ENCODE peak calls at places on chromosomes 2 and 18, in ten cellular contexts. O is A549; G is mammary epithelial cell; Z is activated CD8-positive, alpha-beta T cell treated with anti-CD3 and anti-CD28 coated beads for 36 hours; V is cardiac fibroblast; H is lower lobe of right lung; U is CD4-positive, alpha-beta T cell; S is transverse colon; N is WTC11; X is fibroblast of lung. E is an unnamed sample.

GRCh38 chr18:74708169-74708568 is 110.5 kb downstream of the ZNF407 start:
- DNase-seq in O (no peak), H (no peak), U (no peak), V (no peak), G (no peak), S (no peak), Z (no peak), N (no peak), X (no peak), E (no peak)

GRCh38 chr2:235343156-235343774 is 150.6 kb upstream of the AGAP1 start:
- DNase-seq in H (no peak), N (no peak), V (no peak), S (no peak), Z (no peak), X (no peak), O (no peak), G (no peak), U (no peak), E (no peak)

GRCh38 chr2:18612133-18612532 is 22.8 kb upstream of the NT5C1B start:
- DNase-seq in V (no peak), X (no peak), G (no peak), U (no peak), N (no peak), S (no peak), O (no peak), H (no peak), Z (no peak), E (no peak)

GRCh38 chr2:140589696-140590095 is 1541.1 kb downstream of the LRP1B start:
- DNase-seq in N (no peak), G (no peak), V (no peak), S (no peak), H (no peak), X (peak; percentile 18), O (no peak), Z (no peak), U (no peak), E (no peak)

GRCh38 chr2:165698621-165698946 is 95.5 kb downstream of the GALNT3 start:
- DNase-seq in O (peak; percentile 2), H (no peak), Z (peak; percentile 32), N (peak; percentile 37), G (peak; percentile 47), S (peak; percentile 29), U (no peak), V (peak; percentile 81), X (peak; percentile 74), E (peak; percentile 13)

GRCh38 chr2:26577442-26578433 is 63.4 kb downstream of the CIB4 start:
- DNase-seq in S (peak; percentile 67), X (peak; percentile 55), Z (peak; percentile 78), V (peak; percentile 73), N (peak; percentile 80), O (peak; percentile 95), H (peak; percentile 77), U (peak; percentile 53), G (peak; percentile 46), E (peak; percentile 89)

GRCh38 chr2:120433816-120434290 is 87.9 kb downstream of the INHBB start:
- DNase-seq in V (no peak), U (no peak), H (no peak), O (no peak), G (no peak), S (no peak), X (no peak), Z (no peak), N (no peak), E (no peak)

GRCh38 chr18:7514796-7515440 is 52.2 kb upstream of the PTPRM start:
- DNase-seq in Z (peak; percentile 2), O (no peak), U (no peak), S (no peak), N (no peak), V (peak; percentile 10), G (peak; percentile 12), H (no peak), X (no peak), E (no peak)

GRCh38 chr2:241739651-241740050 is 5.2 kb downstream of the D2HGDH start:
- DNase-seq in U (no peak), N (no peak), V (peak; percentile 9), X (peak; percentile 56), Z (peak; percentile 74), S (no peak), H (no peak), G (no peak), O (no peak), E (no peak)

GRCh38 chr2:50535971-50536759 is 495.8 kb downstream of the NRXN1 start:
- DNase-seq in G (no peak), U (no peak), N (no peak), S (no peak), X (peak; percentile 13), O (no peak), H (no peak), Z (no peak), V (peak; percentile 14), E (peak; percentile 1)

GRCh38 chr18:25896178-25896780 is 194.1 kb downstream of the SS18 start:
- DNase-seq in N (peak; percentile 33), U (no peak), Z (peak; percentile 34), S (peak; percentile 16), G (peak; percentile 33), V (peak; percentile 66), O (peak; percentile 3), X (peak; percentile 71), H (no peak), E (peak; percentile 48)

GRCh38 chr18:36828157-36828629 is 609 bp downstream of the TPGS2 start:
- DNase-seq in Z (peak; percentile 35), O (no peak), U (peak; percentile 4), N (peak; percentile 38), G (peak; percentile 55), X (peak; percentile 50), H (no peak), V (peak; percentile 73), S (peak; percentile 34), E (no peak)

GRCh38 chr18:36830141-36830495 is 1.2 kb downstream of the KIAA1328 start:
- DNase-seq in V (no peak), N (no peak), X (no peak), S (no peak), U (no peak), O (no peak), H (no peak), Z (no peak), G (no peak), E (no peak)

GRCh38 chr18:36831139-36831538 is 2.2 kb downstream of the KIAA1328 start:
- DNase-seq in X (no peak), S (no peak), O (no peak), H (no peak), G (peak; percentile 58), Z (no peak), U (no peak), V (no peak), N (no peak), E (no peak)

GRCh38 chr18:36829362-36830140 is 624 bp downstream of the KIAA1328 start:
- DNase-seq in U (no peak), O (no peak), H (no peak), S (no peak), Z (no peak), V (peak; percentile 27), X (peak; percentile 32), N (no peak), G (no peak), E (no peak)

GRCh38 chr18:36828630-36829361 is at the start of the genes KIAA1328 and TPGS2:
- DNase-seq in H (peak; percentile 91), Z (peak; percentile 90), N (peak; percentile 83), O (peak; percentile 71), V (peak; percentile 94), G (peak; percentile 87), U (peak; percentile 75), X (peak; percentile 86), S (peak; percentile 87), E (peak; percentile 95)
- TF ChIP-seq CTCF in H (peak; percentile 56), Z (peak; percentile 60), N (no peak), O (peak; percentile 39), V (peak; percentile 40), G (peak; percentile 50), U (peak; percentile 63), X (peak; percentile 29), S (peak; percentile 22), E (peak; percentile 69)

DNA sequence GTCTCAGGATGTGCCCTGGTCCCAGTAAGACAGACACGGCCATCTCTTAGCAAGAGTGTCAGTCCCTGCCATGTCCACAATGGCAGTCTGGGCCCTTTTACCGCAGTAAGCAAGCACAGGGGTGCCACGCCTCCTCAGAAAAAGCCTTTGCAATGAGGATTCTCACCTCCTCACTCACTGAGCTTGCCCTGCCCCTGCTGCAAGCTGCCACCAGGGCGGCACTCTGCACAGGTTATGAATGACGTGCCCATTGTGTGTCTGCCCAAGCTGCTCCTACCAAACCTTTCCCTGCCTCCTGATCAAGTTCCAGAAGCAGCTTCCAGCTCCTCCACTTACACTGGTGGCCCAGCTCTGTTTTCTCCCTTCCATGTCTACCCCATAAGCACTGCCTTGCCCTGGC is 23.3 kb downstream of the ERCC3 start:
- DNase-seq in G (no peak), X (no peak), S (no peak), O (no peak), N (peak; percentile 16), H (no peak), V (no peak), Z (peak; percentile 5), U (no peak), E (no peak)
- TF ChIP-seq CTCF in G (no peak), X (no peak), S (no peak), O (no peak), N (no peak), H (no peak), V (no peak), Z (no peak), U (no peak), E (peak; percentile 6)

GRCh38 chr2:201964631-201965206 is 68.9 kb upstream of the FZD7 start:
- DNase-seq in X (peak; percentile 28), U (no peak), V (peak; percentile 30), G (no peak), Z (peak; percentile 53), H (peak; percentile 13), O (no peak), S (no peak), N (no peak), E (no peak)

GRCh38 chr2:201968045-201968444 is 65.6 kb upstream of the FZD7 start:
- DNase-seq in S (no peak), V (no peak), U (no peak), G (no peak), H (peak; percentile 11), N (no peak), O (no peak), X (no peak), Z (no peak), E (no peak)

GRCh38 chr2:201966691-201967388 is 66.8 kb upstream of the FZD7 start:
- DNase-seq in X (no peak), H (peak; percentile 18), S (no peak), V (no peak), O (no peak), Z (no peak), N (no peak), U (no peak), G (no peak), E (no peak)

GRCh38 chr2:201964011-201964410 is 69.6 kb upstream of the FZD7 start:
- DNase-seq in Z (no peak), X (no peak), S (no peak), N (no peak), H (no peak), V (no peak), G (no peak), O (no peak), U (no peak), E (no peak)

GRCh38 chr2:201965550-201965949 is 68.1 kb upstream of the FZD7 start:
- DNase-seq in U (no peak), O (no peak), H (no peak), S (no peak), Z (no peak), N (no peak), X (no peak), G (no peak), V (no peak), E (no peak)
- TF ChIP-seq CTCF in U (no peak), O (peak; percentile 34), H (peak; percentile 8), S (no peak), Z (no peak), N (no peak), X (no peak), G (peak; percentile 21), V (no peak), E (no peak)

GRCh38 chr2:212532585-212532984 is 6.0 kb downstream of the ERBB4 start:
- DNase-seq in Z (no peak), N (no peak), V (no peak), S (no peak), X (no peak), O (no peak), U (no peak), H (no peak), G (no peak), E (no peak)
- TF ChIP-seq CTCF in Z (no peak), N (no peak), V (no peak), S (no peak), X (no peak), O (no peak), U (no peak), H (no peak), G (no peak), E (peak; percentile 13)

E was measured in GM13977.